ENCODE peak calls at places on chromosomes 13 and 19, in four cellular contexts. B, I, A and Q are unnamed samples.
A peak's percentile ranks its signal among the peaks of the same experiment; 100 is the strongest.

GRCh38 chr13:75480691-75481175 is 1.2 kb downstream of the TBC1D4 start:
- DNase-seq in B (peak; percentile 51), I (no peak), A (no peak), Q (peak; percentile 53)

GRCh38 chr13:19085876-19086275 is 95.7 kb downstream of the TUBA3C start:
- DNase-seq in B (no peak), I (no peak), A (no peak), Q (no peak)

GRCh38 chr13:110382229-110382628 is 75.1 kb downstream of the COL4A2 start:
- DNase-seq in B (no peak), I (peak; percentile 72), A (no peak), Q (peak; percentile 88)

GRCh38 chr13:41931337-41931736 is 29.6 kb downstream of the VWA8 start:
- DNase-seq in B (no peak), I (no peak), A (no peak), Q (peak; percentile 25)

GRCh38 chr19:34712606-34713261 is 21.3 kb upstream of the ZNF181 start:
- DNase-seq in B (peak; percentile 37), I (peak; percentile 38), A (peak; percentile 72), Q (peak; percentile 93)

GRCh38 chr19:8578642-8579265 is 1.5 kb upstream of the MYO1F start:
- DNase-seq in B (peak; percentile 68), I (no peak), A (peak; percentile 84), Q (peak; percentile 75)

GRCh38 chr19:38737921-38738731 is 6.1 kb downstream of the CAPN12 start:
- DNase-seq in B (no peak), I (no peak), A (no peak), Q (no peak)

GRCh38 chr19:45179063-45179847 is 671 bp downstream of the BLOC1S3 start:
- DNase-seq in B (peak; percentile 52), I (no peak), A (peak; percentile 65), Q (peak; percentile 33)

GRCh38 chr13:23578411-23579071 is 8.3 kb downstream of the TNFRSF19 start:
- DNase-seq in B (peak; percentile 88), I (no peak), A (peak; percentile 67), Q (peak; percentile 84)

GRCh38 chr13:26074706-26075105 is 22.9 kb upstream of the SHISA2 start:
- DNase-seq in B (no peak), I (no peak), A (no peak), Q (peak; percentile 41)

GRCh38 chr19:53898680-53899341 is 10.3 kb upstream of the CACNG7 start:
- DNase-seq in B (no peak), I (no peak), A (no peak), Q (no peak)

GRCh38 chr19:32674959-32675719 is at the start of gene ANKRD27:
- DNase-seq in B (peak; percentile 98), I (peak; percentile 75), A (peak; percentile 98), Q (peak; percentile 98)

GRCh38 chr19:48746738-48747575 is at the start of gene IZUMO1:
- DNase-seq in B (peak; percentile 89), I (peak; percentile 52), A (no peak), Q (peak; percentile 92)

GRCh38 chr19:39671739-39672363 is 16.1 kb downstream of the LGALS16 start:
- DNase-seq in B (no peak), I (peak; percentile 20), A (peak; percentile 52), Q (peak; percentile 74)

GRCh38 chr19:5002143-5002542 is 33.2 kb downstream of the KDM4B start:
- DNase-seq in B (no peak), I (no peak), A (no peak), Q (peak; percentile 40)

GRCh38 chr19:3061214-3062161 is 807 bp downstream of the TLE5 start:
- DNase-seq in B (peak; percentile 75), I (no peak), A (peak; percentile 89), Q (peak; percentile 34)

GRCh38 chr19:12799723-12800343 is 1.8 kb downstream of the PRDX2 start:
- DNase-seq in B (no peak), I (no peak), A (no peak), Q (no peak)

GRCh38 chr19:39518458-39518857 is 3.5 kb downstream of the SELENOV start:
- DNase-seq in B (no peak), I (no peak), A (no peak), Q (no peak)

GRCh38 chr13:23724196-23724970 is 154.2 kb downstream of the TNFRSF19 start:
- DNase-seq in B (no peak), I (no peak), A (no peak), Q (no peak)

GRCh38 chr19:17376935-17377600 is at the start of gene PLVAP:
- DNase-seq in B (peak; percentile 48), I (no peak), A (no peak), Q (no peak)
- H3K4me3 ChIP-seq in B (no peak within 1 kb of the TSS), I (no peak within 1 kb of the TSS), A (no peak within 1 kb of the TSS), Q (no peak within 1 kb of the TSS)

GRCh38 chr13:39313721-39314120 is 275.5 kb downstream of the NHLRC3 start:
- DNase-seq in B (no peak), I (no peak), A (no peak), Q (no peak)

GRCh38 chr13:39322836-39323585 is 280.0 kb downstream of the LHFPL6 start:
- DNase-seq in B (no peak), I (no peak), A (no peak), Q (no peak)

GRCh38 chr13:39311619-39312018 is 273.4 kb downstream of the NHLRC3 start:
- DNase-seq in B (peak; percentile 49), I (no peak), A (no peak), Q (peak; percentile 28)

GRCh38 chr13:39321578-39321977 is 281.4 kb downstream of the LHFPL6 start:
- DNase-seq in B (peak; percentile 33), I (no peak), A (no peak), Q (peak; percentile 47)

DNA sequence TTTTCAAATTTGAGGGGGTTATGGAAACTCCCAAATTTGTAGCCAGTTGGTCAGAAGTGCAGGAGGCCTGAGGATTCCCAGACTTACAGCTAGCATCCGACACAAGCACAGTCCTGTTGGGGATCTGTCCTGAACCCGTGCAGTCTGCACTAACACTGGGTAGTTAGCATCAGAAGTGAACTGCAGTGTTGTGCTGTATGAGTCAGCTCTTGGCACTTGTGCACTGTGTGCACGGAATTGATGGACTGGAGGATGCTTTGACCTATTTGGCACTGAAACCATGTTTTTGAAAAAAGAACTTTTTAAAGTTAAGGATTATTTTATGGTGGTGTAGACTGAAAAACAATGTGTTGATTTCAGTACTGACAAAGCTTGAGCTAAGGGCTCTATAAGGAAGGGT is 279.0 kb downstream of the NHLRC3 start:
- DNase-seq in B (peak; percentile 71), I (no peak), A (no peak), Q (peak; percentile 84)
- H3K4me3 ChIP-seq in B (no peak overlapping the region), I (no peak overlapping the region), A (no peak overlapping the region), Q (no peak overlapping the region)

GRCh38 chr19:21908066-21908465 is 72.1 kb upstream of the ZNF43 start:
- DNase-seq in B (no peak), I (no peak), A (no peak), Q (no peak)

GRCh38 chr19:21912654-21913053 is 76.7 kb upstream of the ZNF43 start:
- DNase-seq in B (no peak), I (no peak), A (no peak), Q (no peak)

GRCh38 chr19:21907516-21907915 is 71.5 kb upstream of the ZNF43 start:
- DNase-seq in B (no peak), I (no peak), A (no peak), Q (no peak)

GRCh38 chr19:21915411-21915810 is 79.4 kb upstream of the ZNF43 start:
- DNase-seq in B (no peak), I (no peak), A (no peak), Q (no peak)

GRCh38 chr19:21910318-21910717 is 74.3 kb upstream of the ZNF43 start:
- DNase-seq in B (no peak), I (no peak), A (no peak), Q (no peak)
- H3K4me3 ChIP-seq in B (no peak overlapping the region), I (no peak overlapping the region), A (no peak overlapping the region), Q (no peak overlapping the region)

GRCh38 chr13:51849145-51850101 is 4.4 kb upstream of the TMEM272 start:
- DNase-seq in B (no peak), I (no peak), A (no peak), Q (peak; percentile 62)
- H3K4me3 ChIP-seq in B (no peak overlapping the region), I (no peak overlapping the region), A (no peak overlapping the region), Q (no peak overlapping the region)

GRCh38 chr13:77660841-77661250 is 36.6 kb upstream of the SLAIN1 start:
- DNase-seq in B (no peak), I (no peak), A (no peak), Q (no peak)
- H3K4me3 ChIP-seq in B (no peak overlapping the region), I (no peak overlapping the region), A (no peak overlapping the region), Q (no peak overlapping the region)

DNA sequence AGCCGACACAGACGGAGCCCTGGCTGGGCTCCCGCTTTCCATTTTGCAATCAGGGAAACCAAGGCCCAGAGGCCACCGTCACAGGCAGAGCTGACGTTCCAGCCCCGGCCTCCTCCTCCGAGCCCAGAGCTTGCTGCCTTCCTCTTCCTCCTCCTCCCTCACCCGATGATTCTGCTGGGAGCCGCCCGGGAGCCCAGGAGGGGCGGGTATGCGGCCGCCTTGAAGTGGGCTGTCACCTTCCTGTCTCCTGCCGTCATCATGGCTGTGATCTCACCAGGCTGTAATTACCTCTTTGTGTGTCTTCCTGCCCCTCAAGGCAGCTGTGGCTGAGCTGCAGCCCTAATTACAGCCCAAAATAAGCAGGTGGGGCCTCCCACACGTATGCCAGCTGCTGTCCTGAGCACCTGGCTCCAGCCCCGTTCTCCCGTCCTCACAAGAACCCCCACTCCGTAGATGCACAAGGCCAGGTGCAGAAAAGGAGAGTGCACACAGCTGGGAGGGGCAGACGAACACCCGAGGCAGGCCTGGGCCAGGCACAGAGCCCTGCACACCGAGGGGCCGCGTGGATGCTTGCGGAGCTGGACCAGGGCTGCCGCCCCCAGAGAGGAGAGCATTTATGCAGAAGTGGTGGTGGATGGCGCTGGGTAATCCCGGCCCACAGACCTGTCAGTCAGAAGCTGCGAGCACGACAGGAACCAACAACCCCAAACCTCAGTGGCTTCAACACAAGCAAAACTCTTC is 4.0 kb downstream of the TPGS1 start:
- DNase-seq in B (peak; percentile 75), I (no peak), A (peak; percentile 95), Q (peak; percentile 73)
- H3K4me3 ChIP-seq in B (no peak overlapping the region), I (no peak overlapping the region), A (peak overlapping the region; percentile 84), Q (peak overlapping the region; percentile 40)

DNA sequence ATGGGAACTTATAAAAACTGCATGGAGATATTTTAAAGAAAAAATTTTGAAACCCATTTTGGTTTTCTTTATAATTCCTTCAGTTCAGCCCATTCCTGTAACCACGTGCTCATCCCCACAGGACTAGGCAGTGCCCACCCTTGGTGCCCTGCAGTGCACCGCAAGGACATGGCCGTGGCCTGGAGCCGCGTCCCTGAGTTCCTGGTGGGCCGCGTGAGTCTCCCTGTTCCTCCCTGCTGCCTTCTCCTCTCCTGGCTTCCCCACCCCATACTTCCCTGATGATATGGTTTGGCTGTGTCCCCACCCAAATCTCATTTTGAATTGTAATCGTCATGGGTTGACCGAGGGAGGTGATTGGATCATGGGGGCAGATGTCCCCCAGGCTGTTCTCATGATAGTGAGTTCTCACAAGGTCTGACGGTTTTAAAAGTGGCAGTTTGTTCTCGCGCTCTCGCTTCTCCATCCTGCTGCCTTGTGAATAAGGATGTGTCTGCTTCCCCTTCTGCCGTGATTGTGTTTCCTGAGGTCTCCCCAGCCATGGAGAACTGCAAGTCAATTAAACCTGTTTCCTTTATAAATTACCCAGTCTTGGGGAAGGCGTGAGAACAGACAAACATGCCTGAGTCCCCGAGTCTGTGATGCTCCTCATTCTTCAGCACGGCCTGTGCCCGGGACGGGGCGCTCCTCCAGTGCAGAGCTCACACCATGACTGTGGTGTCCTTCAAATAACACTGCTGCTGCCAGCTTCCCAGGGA is 31.6 kb upstream of the TFDP1 start:
- DNase-seq in B (no peak), I (no peak), A (peak; percentile 35), Q (no peak)
- H3K4me3 ChIP-seq in B (no peak overlapping the region), I (no peak overlapping the region), A (no peak overlapping the region), Q (no peak overlapping the region)